ENCODE peak calls at places on chromosomes 3 and 15, in six cellular contexts. V is HCT116, Z is SK-N-SH, A is stomach, C is sigmoid colon, G is HL-60. I is an unnamed sample.

GRCh38 chr15:68578175-68578959 is 426 bp upstream of the CORO2B start:
- DNase-seq in G (no peak), V (no peak), A (peak; percentile 48), Z (peak; percentile 81), C (peak; percentile 89), I (peak; percentile 55)

GRCh38 chr15:25812073-25812472 is 51.1 kb downstream of the ATP10A start:
- DNase-seq in V (no peak), G (no peak), Z (no peak), A (no peak), C (no peak), I (no peak)

GRCh38 chr15:69574506-69574905 is 121.9 kb downstream of the RPLP1 start:
- DNase-seq in C (no peak), V (no peak), Z (no peak), A (no peak), G (no peak), I (no peak)

GRCh38 chr15:100093211-100094126 is 248.3 kb downstream of the ADAMTS17 start:
- DNase-seq in A (no peak), V (no peak), Z (no peak), G (no peak), C (peak; percentile 39), I (no peak)

GRCh38 chr15:60004846-60005351 is 788 bp downstream of the FOXB1 start:
- DNase-seq in C (no peak), Z (peak; percentile 36), G (peak; percentile 3), A (no peak), V (no peak), I (no peak)

GRCh38 chr15:51132384-51133139 is 37.9 kb upstream of the TNFAIP8L3 start:
- DNase-seq in V (peak; percentile 15), C (peak; percentile 74), G (no peak), Z (peak; percentile 45), A (no peak), I (peak; percentile 49)

GRCh38 chr3:150739200-150739863 is 23.6 kb downstream of the SIAH2 start:
- DNase-seq in G (no peak), V (no peak), C (no peak), A (no peak), Z (no peak), I (no peak)

GRCh38 chr15:92968926-92969664 is 69.0 kb downstream of the CHD2 start:
- DNase-seq in V (no peak), A (no peak), C (no peak), Z (no peak), G (no peak), I (no peak)

GRCh38 chr3:159766563-159767185 is 222.0 kb upstream of the IL12A start:
- DNase-seq in A (no peak), G (no peak), V (no peak), Z (peak; percentile 64), C (no peak), I (no peak)

GRCh38 chr15:65132841-65133549 is 613 bp downstream of the PDCD7 start:
- DNase-seq in Z (peak; percentile 80), V (no peak), A (peak; percentile 45), C (no peak), G (peak; percentile 37), I (peak; percentile 44)

GRCh38 chr3:195077611-195078540 is 193.1 kb downstream of the XXYLT1 start:
- DNase-seq in G (no peak), V (no peak), Z (peak; percentile 56), C (peak; percentile 36), A (no peak), I (no peak)

GRCh38 chr15:90957105-90957790 is 2.6 kb downstream of the RCCD1 start:
- DNase-seq in V (no peak), A (peak; percentile 42), G (no peak), Z (peak; percentile 77), C (no peak), I (no peak)

GRCh38 chr3:126983653-126984390 is 907 bp downstream of the PLXNA1 start:
- DNase-seq in Z (peak; percentile 78), C (no peak), V (no peak), G (no peak), A (no peak), I (peak; percentile 27)

GRCh38 chr3:162370136-162370535 is 873.5 kb downstream of the OTOL1 start:
- DNase-seq in V (no peak), C (no peak), Z (no peak), G (no peak), A (no peak), I (no peak)

GRCh38 chr3:99789322-99789721 is 28.3 kb upstream of the CMSS1 start:
- DNase-seq in V (peak; percentile 57), Z (peak; percentile 62), C (no peak), A (no peak), G (no peak), I (peak; percentile 13)

GRCh38 chr3:14096742-14097141 is 27.9 kb downstream of the CHCHD4 start:
- DNase-seq in C (no peak), G (no peak), A (no peak), Z (no peak), V (no peak), I (no peak)

GRCh38 chr15:95247068-95247984 is 1016.0 kb downstream of the MCTP2 start:
- DNase-seq in C (no peak), V (peak; percentile 92), Z (no peak), A (peak; percentile 27), G (no peak), I (no peak)
- TF ChIP-seq POLR2AphosphoS5 in C (no peak), V (peak; percentile 44), Z (no peak), A (no peak), G (no peak), I (no peak)

DNA sequence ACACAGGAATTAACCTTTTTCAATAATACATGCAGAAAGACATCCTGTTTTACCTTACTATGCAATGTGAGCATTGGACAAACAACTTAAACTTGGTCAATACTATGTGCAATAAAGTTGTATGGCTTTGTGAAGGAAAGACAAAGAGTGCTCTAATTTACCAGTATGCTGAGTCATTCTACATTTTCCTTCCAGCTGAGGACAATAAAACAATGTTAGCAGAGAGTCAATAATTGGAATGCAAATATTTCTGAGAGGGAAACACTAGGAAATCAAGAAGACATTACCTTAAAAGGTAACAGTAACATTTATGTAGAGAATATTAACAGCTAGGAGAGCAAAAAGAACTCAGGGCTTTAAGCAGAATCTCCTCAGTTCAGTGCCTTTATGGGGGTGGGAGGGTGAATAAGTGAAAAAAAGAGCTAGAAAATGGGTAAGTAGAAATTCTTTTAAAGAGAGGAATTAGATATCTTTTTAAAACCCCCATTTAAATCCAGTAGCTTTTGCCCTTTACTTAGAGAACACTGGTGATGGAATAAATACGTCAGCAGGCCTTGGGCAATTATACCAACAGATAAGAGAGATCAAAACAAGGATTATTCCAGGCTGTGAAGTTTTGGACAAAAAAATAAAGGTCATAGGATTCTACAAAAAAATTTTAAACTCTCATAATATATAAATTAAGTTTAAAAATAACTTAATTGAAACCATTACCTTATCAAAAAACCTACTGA is 11.6 kb upstream of the HGD start:
- DNase-seq in V (no peak), Z (no peak), G (no peak), C (no peak), A (no peak), I (no peak)
- TF ChIP-seq POLR2AphosphoS5 in V (no peak), Z (no peak), G (no peak), C (no peak), A (no peak), I (peak; percentile 71)

DNA sequence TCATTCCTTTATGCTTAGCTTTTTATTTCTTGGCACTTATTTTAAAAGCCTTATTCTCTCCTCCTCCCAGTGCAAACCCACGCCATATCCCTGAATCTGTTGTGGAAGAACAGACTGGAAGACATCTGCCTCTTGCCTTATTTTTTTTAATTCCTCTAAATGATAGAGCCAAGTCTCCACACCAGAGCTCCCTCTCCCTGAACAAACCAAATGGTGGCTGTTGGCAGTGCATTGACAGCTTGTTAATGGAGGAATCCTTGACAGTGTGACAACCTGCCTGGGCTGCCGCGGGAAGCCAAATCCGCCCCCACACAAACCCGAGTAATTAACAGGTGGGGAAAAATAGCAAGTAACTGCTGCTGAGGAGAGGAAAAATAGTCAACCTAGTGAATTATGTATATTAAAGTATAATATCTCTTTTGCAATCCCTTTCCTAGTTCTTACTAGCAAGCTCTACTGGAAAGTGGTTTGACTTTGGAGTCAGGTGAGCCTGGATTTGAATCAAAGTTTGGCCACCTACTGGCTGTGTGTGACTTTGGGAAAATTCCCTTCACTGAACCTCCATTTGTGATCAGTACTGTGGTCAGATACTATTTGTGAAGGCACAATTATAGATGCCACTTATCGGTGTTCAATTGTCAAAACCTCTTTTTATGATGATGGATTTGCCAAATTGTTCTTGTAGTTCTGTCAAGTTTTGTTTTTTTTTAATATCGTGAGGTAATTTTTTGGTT is 589.6 kb downstream of the PDCD6IP start:
- DNase-seq in A (no peak), G (no peak), C (no peak), Z (no peak), V (no peak), I (no peak)
- TF ChIP-seq POLR2AphosphoS5 in A (no peak), G (no peak), C (no peak), Z (no peak), V (no peak), I (no peak)

DNA sequence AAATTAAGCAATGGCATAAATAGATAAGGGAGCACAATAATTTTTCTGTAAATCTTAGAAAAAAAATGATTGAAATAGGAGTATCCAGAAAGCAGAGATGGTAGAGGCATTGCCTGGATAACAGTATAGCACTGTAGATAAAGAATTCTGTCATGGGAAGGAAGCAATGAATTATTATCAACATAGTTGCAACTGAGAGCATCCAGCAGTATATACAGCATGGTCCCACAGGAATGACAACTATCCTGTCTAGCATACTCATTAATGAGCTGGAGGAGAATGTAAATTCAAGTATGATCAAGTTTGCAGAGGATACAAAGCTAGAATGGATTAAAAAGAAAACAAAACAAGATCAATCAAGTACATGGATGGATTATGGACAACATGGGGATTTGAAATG is 90.8 kb downstream of the DPH6 start:
- DNase-seq in C (no peak), G (no peak), V (no peak), Z (no peak), A (no peak), I (no peak)
- TF ChIP-seq POLR2AphosphoS5 in C (no peak), G (no peak), V (no peak), Z (no peak), A (no peak), I (no peak)

GRCh38 chr3:52524752-52525661 is 8.7 kb downstream of the NT5DC2 start:
- DNase-seq in V (no peak), Z (peak; percentile 77), A (no peak), G (no peak), C (peak; percentile 66), I (no peak)
- TF ChIP-seq POLR2AphosphoS5 in V (no peak), Z (no peak), A (no peak), G (no peak), C (no peak), I (no peak)

GRCh38 chr3:30612422-30613134 is 6.2 kb downstream of the TGFBR2 start:
- DNase-seq in A (no peak), G (no peak), C (no peak), Z (no peak), V (no peak), I (no peak)

GRCh38 chr3:30610702-30611410 is 4.5 kb downstream of the TGFBR2 start:
- DNase-seq in C (no peak), V (no peak), Z (no peak), A (no peak), G (no peak), I (no peak)

GRCh38 chr3:30609930-30610701 is 3.7 kb downstream of the TGFBR2 start:
- DNase-seq in G (no peak), A (no peak), Z (no peak), V (no peak), C (no peak), I (no peak)

GRCh38 chr3:30613135-30613825 is 6.9 kb downstream of the TGFBR2 start:
- DNase-seq in V (no peak), A (no peak), C (no peak), Z (no peak), G (no peak), I (no peak)

GRCh38 chr3:30611613-30612421 is 5.4 kb downstream of the TGFBR2 start:
- DNase-seq in C (no peak), Z (no peak), G (no peak), V (no peak), A (no peak), I (no peak)
- TF ChIP-seq POLR2AphosphoS5 in C (no peak), Z (no peak), G (no peak), V (peak; percentile 35), A (no peak), I (no peak)

I was measured in transverse colon.